ENCODE peak calls at places on chromosomes 16 and 17, in seven cellular contexts. One of them, this sample, is unnamed.

GRCh38 chr17:74883241-74883750 is 10.1 kb downstream of the FADS6 start:
- DNase-seq in Calu3: no peak
- DNase-seq in sigmoid colon: no peak
- DNase-seq in GM10248: no peak
- DNase-seq in cardiac muscle cell: no peak
- DNase-seq in kidney epithelial cell: no peak
- DNase-seq in mesothelial cell of epicardium: no peak
- DNase-seq in this sample: no peak

GRCh38 chr16:46762583-46762982 is 14.4 kb upstream of the MYLK3 start:
- DNase-seq in mesothelial cell of epicardium: no peak
- DNase-seq in Calu3: no peak
- DNase-seq in GM10248: no peak
- DNase-seq in kidney epithelial cell: no peak
- DNase-seq in sigmoid colon: no peak
- DNase-seq in cardiac muscle cell: no peak
- DNase-seq in this sample: no peak

GRCh38 chr16:19479302-19479721 is 42.6 kb downstream of the GDE1 start:
- DNase-seq in GM10248: no peak
- DNase-seq in kidney epithelial cell: no peak
- DNase-seq in cardiac muscle cell: no peak
- DNase-seq in sigmoid colon: no peak
- DNase-seq in mesothelial cell of epicardium: no peak
- DNase-seq in Calu3: no peak
- DNase-seq in this sample: no peak

GRCh38 chr16:2250652-2251280 is 621 bp downstream of the ECI1 start:
- DNase-seq in mesothelial cell of epicardium: no peak
- DNase-seq in GM10248: no peak
- DNase-seq in cardiac muscle cell: peak; percentile 10
- DNase-seq in Calu3: no peak
- DNase-seq in sigmoid colon: peak; percentile 72
- DNase-seq in kidney epithelial cell: no peak
- DNase-seq in this sample: no peak

GRCh38 chr16:75195811-75196790 is 10.9 kb downstream of the CTRB2 start:
- DNase-seq in cardiac muscle cell: no peak
- DNase-seq in kidney epithelial cell: no peak
- DNase-seq in mesothelial cell of epicardium: no peak
- DNase-seq in Calu3: no peak
- DNase-seq in sigmoid colon: no peak
- DNase-seq in GM10248: no peak
- DNase-seq in this sample: no peak

GRCh38 chr16:79535130-79535529 is 65.4 kb downstream of the MAF start:
- DNase-seq in GM10248: no peak
- DNase-seq in kidney epithelial cell: no peak
- DNase-seq in cardiac muscle cell: no peak
- DNase-seq in sigmoid colon: no peak
- DNase-seq in Calu3: no peak
- DNase-seq in mesothelial cell of epicardium: no peak
- DNase-seq in this sample: no peak

GRCh38 chr17:13537211-13537610 is 64.5 kb downstream of the HS3ST3A1 start:
- DNase-seq in GM10248: no peak
- DNase-seq in sigmoid colon: no peak
- DNase-seq in Calu3: no peak
- DNase-seq in mesothelial cell of epicardium: peak; percentile 47
- DNase-seq in kidney epithelial cell: no peak
- DNase-seq in cardiac muscle cell: no peak
- DNase-seq in this sample: no peak

GRCh38 chr17:41211845-41212466 is 14.5 kb upstream of the KRTAP9-2 start:
- DNase-seq in cardiac muscle cell: no peak
- DNase-seq in GM10248: no peak
- DNase-seq in Calu3: no peak
- DNase-seq in mesothelial cell of epicardium: no peak
- DNase-seq in sigmoid colon: no peak
- DNase-seq in kidney epithelial cell: peak; percentile 10
- DNase-seq in this sample: no peak

GRCh38 chr16:46972429-46972970 is 974 bp downstream of the DNAJA2 start:
- DNase-seq in sigmoid colon: no peak
- DNase-seq in Calu3: no peak
- DNase-seq in GM10248: peak; percentile 21
- DNase-seq in kidney epithelial cell: no peak
- DNase-seq in cardiac muscle cell: peak; percentile 25
- DNase-seq in mesothelial cell of epicardium: no peak
- DNase-seq in this sample: no peak

GRCh38 chr16:30615358-30616076 is 5.3 kb upstream of the ZNF689 start:
- DNase-seq in Calu3: peak; percentile 80
- DNase-seq in sigmoid colon: no peak
- DNase-seq in mesothelial cell of epicardium: no peak
- DNase-seq in cardiac muscle cell: peak; percentile 41
- DNase-seq in GM10248: peak; percentile 50
- DNase-seq in kidney epithelial cell: no peak
- DNase-seq in this sample: peak; percentile 23

GRCh38 chr16:19524356-19524865 is 669 bp downstream of the CCP110 start:
- DNase-seq in cardiac muscle cell: no peak
- DNase-seq in sigmoid colon: peak; percentile 66
- DNase-seq in mesothelial cell of epicardium: no peak
- DNase-seq in kidney epithelial cell: no peak
- DNase-seq in GM10248: peak; percentile 20
- DNase-seq in Calu3: no peak
- DNase-seq in this sample: no peak

GRCh38 chr16:73000020-73000906 is 47.7 kb downstream of the ZFHX3 start:
- DNase-seq in Calu3: peak; percentile 77
- DNase-seq in kidney epithelial cell: no peak
- DNase-seq in GM10248: no peak
- DNase-seq in sigmoid colon: peak; percentile 74
- DNase-seq in mesothelial cell of epicardium: no peak
- DNase-seq in cardiac muscle cell: peak; percentile 57
- DNase-seq in this sample: peak; percentile 46

GRCh38 chr16:2475413-2476344 is 752 bp downstream of the TBC1D24 start:
- DNase-seq in cardiac muscle cell: no peak
- DNase-seq in kidney epithelial cell: no peak
- DNase-seq in sigmoid colon: no peak
- DNase-seq in Calu3: peak; percentile 63
- DNase-seq in mesothelial cell of epicardium: no peak
- DNase-seq in GM10248: no peak
- DNase-seq in this sample: no peak

GRCh38 chr16:19900590-19900989 is 15.9 kb upstream of the GPRC5B start:
- DNase-seq in cardiac muscle cell: no peak
- DNase-seq in mesothelial cell of epicardium: no peak
- DNase-seq in kidney epithelial cell: no peak
- DNase-seq in sigmoid colon: no peak
- DNase-seq in GM10248: no peak
- DNase-seq in Calu3: no peak
- DNase-seq in this sample: no peak

GRCh38 chr17:63519972-63520882 is 2.9 kb upstream of the KCNH6 start:
- DNase-seq in GM10248: no peak
- DNase-seq in kidney epithelial cell: peak; percentile 37
- DNase-seq in Calu3: no peak
- DNase-seq in sigmoid colon: no peak
- DNase-seq in cardiac muscle cell: no peak
- DNase-seq in mesothelial cell of epicardium: no peak
- DNase-seq in this sample: no peak

GRCh38 chr17:83193336-83194188 is 114.2 kb downstream of the METRNL start:
- DNase-seq in mesothelial cell of epicardium: no peak
- DNase-seq in sigmoid colon: peak; percentile 69
- DNase-seq in GM10248: no peak
- DNase-seq in cardiac muscle cell: no peak
- DNase-seq in Calu3: no peak
- DNase-seq in kidney epithelial cell: peak; percentile 47
- DNase-seq in this sample: no peak

GRCh38 chr17:56640116-56640515 is 46.6 kb downstream of the NOG start:
- DNase-seq in Calu3: no peak
- DNase-seq in mesothelial cell of epicardium: no peak
- DNase-seq in cardiac muscle cell: no peak
- DNase-seq in GM10248: no peak
- DNase-seq in kidney epithelial cell: no peak
- DNase-seq in sigmoid colon: no peak
- DNase-seq in this sample: no peak

GRCh38 chr16:53899471-53899870 is 195.5 kb downstream of the FTO start:
- DNase-seq in cardiac muscle cell: peak; percentile 33
- DNase-seq in sigmoid colon: no peak
- DNase-seq in kidney epithelial cell: no peak
- DNase-seq in Calu3: no peak
- DNase-seq in mesothelial cell of epicardium: no peak
- DNase-seq in GM10248: no peak
- DNase-seq in this sample: no peak

GRCh38 chr16:85935957-85936760 is 37.2 kb downstream of the IRF8 start:
- DNase-seq in cardiac muscle cell: peak; percentile 11
- DNase-seq in Calu3: no peak
- DNase-seq in kidney epithelial cell: no peak
- DNase-seq in mesothelial cell of epicardium: no peak
- DNase-seq in sigmoid colon: no peak
- DNase-seq in GM10248: peak; percentile 82
- DNase-seq in this sample: no peak

GRCh38 chr17:47717261-47717697 is 15.8 kb upstream of the TBX21 start:
- DNase-seq in Calu3: no peak
- DNase-seq in mesothelial cell of epicardium: no peak
- DNase-seq in GM10248: no peak
- DNase-seq in kidney epithelial cell: no peak
- DNase-seq in sigmoid colon: no peak
- DNase-seq in cardiac muscle cell: no peak
- DNase-seq in this sample: no peak

GRCh38 chr17:64599187-64599676 is 62.9 kb downstream of the SMURF2 start:
- DNase-seq in GM10248: no peak
- DNase-seq in sigmoid colon: no peak
- DNase-seq in Calu3: no peak
- DNase-seq in kidney epithelial cell: no peak
- DNase-seq in mesothelial cell of epicardium: no peak
- DNase-seq in cardiac muscle cell: no peak
- DNase-seq in this sample: no peak

GRCh38 chr17:31582151-31582907 is 190.9 kb downstream of the RAB11FIP4 start:
- DNase-seq in cardiac muscle cell: peak; percentile 77
- DNase-seq in kidney epithelial cell: no peak
- DNase-seq in mesothelial cell of epicardium: no peak
- DNase-seq in GM10248: peak; percentile 77
- DNase-seq in Calu3: no peak
- DNase-seq in sigmoid colon: peak; percentile 83
- DNase-seq in this sample: peak; percentile 62

GRCh38 chr17:36686123-36686669 is 84.8 kb downstream of the MRM1 start:
- DNase-seq in cardiac muscle cell: no peak
- DNase-seq in sigmoid colon: no peak
- DNase-seq in kidney epithelial cell: no peak
- DNase-seq in GM10248: no peak
- DNase-seq in Calu3: no peak
- DNase-seq in mesothelial cell of epicardium: no peak
- DNase-seq in this sample: no peak

GRCh38 chr16:57289391-57290257 is 5.2 kb upstream of the PLLP start:
- DNase-seq in Calu3: no peak
- DNase-seq in cardiac muscle cell: no peak
- DNase-seq in GM10248: no peak
- DNase-seq in mesothelial cell of epicardium: no peak
- DNase-seq in kidney epithelial cell: no peak
- DNase-seq in sigmoid colon: peak; percentile 29
- DNase-seq in this sample: no peak
- TF ChIP-seq CTCF in Calu3: no peak
- TF ChIP-seq CTCF in cardiac muscle cell: no peak
- TF ChIP-seq CTCF in GM10248: no peak
- TF ChIP-seq CTCF in mesothelial cell of epicardium: no peak
- TF ChIP-seq CTCF in kidney epithelial cell: no peak
- TF ChIP-seq CTCF in sigmoid colon: no peak
- TF ChIP-seq CTCF in this sample: no peak

GRCh38 chr17:57665128-57665527 is 80.0 kb downstream of the CCDC182 start:
- DNase-seq in GM10248: no peak
- DNase-seq in kidney epithelial cell: no peak
- DNase-seq in Calu3: no peak
- DNase-seq in mesothelial cell of epicardium: no peak
- DNase-seq in sigmoid colon: peak; percentile 33
- DNase-seq in cardiac muscle cell: no peak
- DNase-seq in this sample: no peak

GRCh38 chr17:57663326-57664070 is 81.6 kb downstream of the CCDC182 start:
- DNase-seq in GM10248: no peak
- DNase-seq in mesothelial cell of epicardium: no peak
- DNase-seq in kidney epithelial cell: no peak
- DNase-seq in sigmoid colon: peak; percentile 27
- DNase-seq in Calu3: no peak
- DNase-seq in cardiac muscle cell: no peak
- DNase-seq in this sample: no peak

GRCh38 chr17:57662021-57662420 is 83.1 kb downstream of the CCDC182 start:
- DNase-seq in mesothelial cell of epicardium: no peak
- DNase-seq in sigmoid colon: peak; percentile 11
- DNase-seq in cardiac muscle cell: no peak
- DNase-seq in GM10248: no peak
- DNase-seq in Calu3: no peak
- DNase-seq in kidney epithelial cell: no peak
- DNase-seq in this sample: no peak

GRCh38 chr17:57665696-57666095 is 79.4 kb downstream of the CCDC182 start:
- DNase-seq in mesothelial cell of epicardium: no peak
- DNase-seq in cardiac muscle cell: no peak
- DNase-seq in Calu3: no peak
- DNase-seq in GM10248: no peak
- DNase-seq in sigmoid colon: peak; percentile 54
- DNase-seq in kidney epithelial cell: no peak
- DNase-seq in this sample: peak; percentile 18

GRCh38 chr17:57662644-57663308 is 82.3 kb downstream of the CCDC182 start:
- DNase-seq in cardiac muscle cell: peak; percentile 99
- DNase-seq in GM10248: no peak
- DNase-seq in Calu3: peak; percentile 97
- DNase-seq in sigmoid colon: peak; percentile 97
- DNase-seq in kidney epithelial cell: peak; percentile 96
- DNase-seq in mesothelial cell of epicardium: peak; percentile 91
- DNase-seq in this sample: peak; percentile 98
- TF ChIP-seq CTCF in cardiac muscle cell: no peak
- TF ChIP-seq CTCF in GM10248: no peak
- TF ChIP-seq CTCF in Calu3: no peak
- TF ChIP-seq CTCF in sigmoid colon: no peak
- TF ChIP-seq CTCF in kidney epithelial cell: no peak
- TF ChIP-seq CTCF in mesothelial cell of epicardium: no peak
- TF ChIP-seq CTCF in this sample: no peak

GRCh38 chr17:19336938-19337711 is 25.4 kb downstream of the B9D1 start:
- DNase-seq in kidney epithelial cell: no peak
- DNase-seq in GM10248: no peak
- DNase-seq in mesothelial cell of epicardium: no peak
- DNase-seq in Calu3: no peak
- DNase-seq in sigmoid colon: peak; percentile 86
- DNase-seq in cardiac muscle cell: no peak
- DNase-seq in this sample: peak; percentile 76
- TF ChIP-seq CTCF in kidney epithelial cell: no peak
- TF ChIP-seq CTCF in GM10248: no peak
- TF ChIP-seq CTCF in mesothelial cell of epicardium: no peak
- TF ChIP-seq CTCF in Calu3: no peak
- TF ChIP-seq CTCF in sigmoid colon: no peak
- TF ChIP-seq CTCF in cardiac muscle cell: no peak
- TF ChIP-seq CTCF in this sample: no peak

GRCh38 chr16:57801856-57802634 is at the start of gene KIFC3:
- DNase-seq in kidney epithelial cell: no peak
- DNase-seq in Calu3: peak; percentile 86
- DNase-seq in cardiac muscle cell: peak; percentile 84
- DNase-seq in sigmoid colon: peak; percentile 92
- DNase-seq in mesothelial cell of epicardium: peak; percentile 77
- DNase-seq in GM10248: peak; percentile 69
- DNase-seq in this sample: peak; percentile 76
- TF ChIP-seq CTCF in kidney epithelial cell: no peak
- TF ChIP-seq CTCF in Calu3: no peak
- TF ChIP-seq CTCF in cardiac muscle cell: no peak
- TF ChIP-seq CTCF in sigmoid colon: no peak
- TF ChIP-seq CTCF in mesothelial cell of epicardium: no peak
- TF ChIP-seq CTCF in GM10248: peak; percentile 15
- TF ChIP-seq CTCF in this sample: no peak

This sample was measured in dorsolateral prefrontal cortex.